ENCODE peak calls at places on chromosomes 2 and 18, in six cellular contexts. One of them, this sample, is unnamed. For H3K4me1, the result is how much of the 10 kb centered on the place peaks cover.

GRCh38 chr2:6977095-6977777 is 60.0 kb downstream of the RNF144A start:
- DNase-seq in sigmoid colon: peak
- DNase-seq in transverse colon: peak
- DNase-seq in tibial artery: peak
- DNase-seq in A549: peak
- DNase-seq in thyroid gland: peak
- DNase-seq in this sample: peak

GRCh38 chr2:174764281-174765063 is at the start of gene CHRNA1:
- DNase-seq in thyroid gland: no peak
- DNase-seq in A549: no peak
- DNase-seq in sigmoid colon: no peak
- DNase-seq in tibial artery: no peak
- DNase-seq in transverse colon: no peak
- DNase-seq in this sample: no peak

GRCh38 chr18:51157215-51157614 is 40.3 kb downstream of the MEX3C start:
- DNase-seq in sigmoid colon: no peak
- DNase-seq in A549: no peak
- DNase-seq in transverse colon: no peak
- DNase-seq in tibial artery: no peak
- DNase-seq in thyroid gland: no peak
- DNase-seq in this sample: no peak

GRCh38 chr2:3284657-3285630 is 92.7 kb downstream of the EIPR1 start:
- DNase-seq in transverse colon: no peak
- DNase-seq in tibial artery: no peak
- DNase-seq in sigmoid colon: no peak
- DNase-seq in thyroid gland: peak
- DNase-seq in A549: no peak
- DNase-seq in this sample: no peak

GRCh38 chr2:63763336-63764056 is 78.2 kb upstream of the UGP2 start:
- DNase-seq in sigmoid colon: no peak
- DNase-seq in A549: no peak
- DNase-seq in thyroid gland: no peak
- DNase-seq in transverse colon: no peak
- DNase-seq in tibial artery: peak
- DNase-seq in this sample: no peak

GRCh38 chr2:118386636-118387302 is 298.5 kb downstream of the INSIG2 start:
- DNase-seq in thyroid gland: no peak
- DNase-seq in transverse colon: no peak
- DNase-seq in sigmoid colon: no peak
- DNase-seq in A549: peak
- DNase-seq in tibial artery: no peak
- DNase-seq in this sample: no peak

GRCh38 chr18:56575819-56576663 is 62.4 kb downstream of the TXNL1 start:
- DNase-seq in tibial artery: no peak
- DNase-seq in transverse colon: no peak
- DNase-seq in A549: peak
- DNase-seq in sigmoid colon: no peak
- DNase-seq in thyroid gland: no peak
- DNase-seq in this sample: peak

GRCh38 chr2:160229591-160229990 is 29.5 kb upstream of the ITGB6 start:
- DNase-seq in tibial artery: no peak
- DNase-seq in transverse colon: no peak
- DNase-seq in thyroid gland: no peak
- DNase-seq in A549: peak
- DNase-seq in sigmoid colon: no peak
- DNase-seq in this sample: peak

GRCh38 chr2:9392895-9393757 is 30.2 kb downstream of the ITGB1BP1 start:
- DNase-seq in A549: no peak
- DNase-seq in transverse colon: no peak
- DNase-seq in sigmoid colon: peak
- DNase-seq in tibial artery: peak
- DNase-seq in thyroid gland: peak
- DNase-seq in this sample: no peak

GRCh38 chr18:57997820-57998219 is 46.2 kb upstream of the NEDD4L start:
- DNase-seq in tibial artery: no peak
- DNase-seq in sigmoid colon: no peak
- DNase-seq in thyroid gland: no peak
- DNase-seq in transverse colon: no peak
- DNase-seq in A549: no peak
- DNase-seq in this sample: no peak

GRCh38 chr18:27008575-27008974 is 143.1 kb upstream of the AQP4 start:
- DNase-seq in transverse colon: no peak
- DNase-seq in A549: no peak
- DNase-seq in tibial artery: no peak
- DNase-seq in thyroid gland: no peak
- DNase-seq in sigmoid colon: no peak
- DNase-seq in this sample: no peak

GRCh38 chr2:100820346-100821254 is 661 bp downstream of the NPAS2 start:
- DNase-seq in sigmoid colon: no peak
- DNase-seq in transverse colon: peak
- DNase-seq in A549: no peak
- DNase-seq in thyroid gland: peak
- DNase-seq in tibial artery: no peak
- DNase-seq in this sample: peak

GRCh38 chr2:64860321-64860751 is 128.9 kb upstream of the SLC1A4 start:
- DNase-seq in A549: no peak
- DNase-seq in transverse colon: peak
- DNase-seq in tibial artery: peak
- DNase-seq in sigmoid colon: no peak
- DNase-seq in thyroid gland: no peak
- DNase-seq in this sample: no peak

GRCh38 chr2:31038385-31038784 is 99.9 kb downstream of the GALNT14 start:
- DNase-seq in transverse colon: no peak
- DNase-seq in tibial artery: no peak
- DNase-seq in A549: peak
- DNase-seq in sigmoid colon: no peak
- DNase-seq in thyroid gland: no peak
- DNase-seq in this sample: no peak

GRCh38 chr2:40224321-40224720 is 227.6 kb downstream of the SLC8A1 start:
- DNase-seq in sigmoid colon: no peak
- DNase-seq in transverse colon: no peak
- DNase-seq in A549: no peak
- DNase-seq in tibial artery: no peak
- DNase-seq in thyroid gland: no peak
- DNase-seq in this sample: no peak

GRCh38 chr2:15278296-15278695 is 282.8 kb downstream of the NBAS start:
- DNase-seq in tibial artery: no peak
- DNase-seq in thyroid gland: no peak
- DNase-seq in A549: no peak
- DNase-seq in sigmoid colon: no peak
- DNase-seq in transverse colon: no peak
- DNase-seq in this sample: no peak

GRCh38 chr2:235063501-235063961 is 111.7 kb downstream of the SH3BP4 start:
- DNase-seq in tibial artery: no peak
- DNase-seq in transverse colon: no peak
- DNase-seq in sigmoid colon: no peak
- DNase-seq in A549: no peak
- DNase-seq in thyroid gland: no peak
- DNase-seq in this sample: no peak

GRCh38 chr2:39437522-39438296 is 624 bp upstream of the MAP4K3 start:
- DNase-seq in tibial artery: peak
- DNase-seq in thyroid gland: peak
- DNase-seq in A549: peak
- DNase-seq in sigmoid colon: peak
- DNase-seq in transverse colon: peak
- DNase-seq in this sample: peak

GRCh38 chr2:17620280-17620679 is 79.8 kb downstream of the VSNL1 start:
- DNase-seq in sigmoid colon: no peak
- DNase-seq in thyroid gland: peak
- DNase-seq in tibial artery: no peak
- DNase-seq in transverse colon: no peak
- DNase-seq in A549: no peak
- DNase-seq in this sample: no peak

GRCh38 chr2:2942906-2943305 is 434.7 kb downstream of the EIPR1 start:
- DNase-seq in sigmoid colon: no peak
- DNase-seq in A549: no peak
- DNase-seq in tibial artery: no peak
- DNase-seq in thyroid gland: no peak
- DNase-seq in transverse colon: no peak
- DNase-seq in this sample: no peak

GRCh38 chr2:215461836-215462532 is 26.1 kb upstream of the FN1 start:
- DNase-seq in sigmoid colon: no peak
- DNase-seq in tibial artery: no peak
- DNase-seq in thyroid gland: no peak
- DNase-seq in transverse colon: no peak
- DNase-seq in A549: no peak
- DNase-seq in this sample: no peak

GRCh38 chr2:159089543-159089942 is 121.1 kb downstream of the TANC1 start:
- DNase-seq in sigmoid colon: no peak
- DNase-seq in thyroid gland: no peak
- DNase-seq in transverse colon: no peak
- DNase-seq in tibial artery: no peak
- DNase-seq in A549: no peak
- DNase-seq in this sample: no peak

GRCh38 chr2:11914455-11914854 is 168.0 kb downstream of the LPIN1 start:
- DNase-seq in tibial artery: no peak
- DNase-seq in transverse colon: no peak
- DNase-seq in thyroid gland: no peak
- DNase-seq in sigmoid colon: no peak
- DNase-seq in A549: no peak
- DNase-seq in this sample: peak

GRCh38 chr2:103292570-103293265 is 530.9 kb downstream of the TMEM182 start:
- DNase-seq in A549: no peak
- DNase-seq in thyroid gland: peak
- DNase-seq in transverse colon: no peak
- DNase-seq in tibial artery: no peak
- DNase-seq in sigmoid colon: no peak
- DNase-seq in this sample: no peak

GRCh38 chr2:214492152-214492551 is 81.3 kb downstream of the VWC2L start:
- DNase-seq in tibial artery: no peak
- DNase-seq in transverse colon: no peak
- DNase-seq in A549: no peak
- DNase-seq in sigmoid colon: no peak
- DNase-seq in thyroid gland: no peak
- DNase-seq in this sample: no peak

GRCh38 chr2:225002039-225002655 is 40.1 kb downstream of the DOCK10 start:
- DNase-seq in sigmoid colon: no peak
- DNase-seq in transverse colon: peak
- DNase-seq in tibial artery: no peak
- DNase-seq in A549: peak
- DNase-seq in thyroid gland: peak
- DNase-seq in this sample: peak

GRCh38 chr2:3911891-3912455 is 208.6 kb downstream of the DCDC2C start:
- DNase-seq in transverse colon: no peak
- DNase-seq in tibial artery: no peak
- DNase-seq in sigmoid colon: no peak
- DNase-seq in A549: no peak
- DNase-seq in thyroid gland: no peak
- DNase-seq in this sample: no peak

GRCh38 chr2:10170256-10170655 is 47.7 kb downstream of the RRM2 start:
- DNase-seq in sigmoid colon: no peak
- DNase-seq in A549: no peak
- DNase-seq in thyroid gland: no peak
- DNase-seq in tibial artery: no peak
- DNase-seq in transverse colon: no peak
- DNase-seq in this sample: peak

GRCh38 chr2:208092093-208092832 is 32.1 kb downstream of the CRYGD start:
- DNase-seq in sigmoid colon: no peak
- DNase-seq in A549: no peak
- DNase-seq in tibial artery: no peak
- DNase-seq in transverse colon: no peak
- DNase-seq in thyroid gland: no peak
- DNase-seq in this sample: no peak

GRCh38 chr2:170972508-170973224 is 43.6 kb downstream of the GORASP2 start:
- DNase-seq in transverse colon: no peak
- DNase-seq in tibial artery: no peak
- DNase-seq in sigmoid colon: no peak
- DNase-seq in A549: no peak
- DNase-seq in thyroid gland: no peak
- DNase-seq in this sample: no peak

GRCh38 chr2:189096769-189097447 is 82.7 kb downstream of the COL5A2 start:
- DNase-seq in A549: peak
- DNase-seq in thyroid gland: no peak
- DNase-seq in transverse colon: no peak
- DNase-seq in sigmoid colon: no peak
- DNase-seq in tibial artery: no peak
- DNase-seq in this sample: peak

GRCh38 chr2:197304556-197305011 is 6.0 kb downstream of the ANKRD44 start:
- DNase-seq in transverse colon: no peak
- DNase-seq in sigmoid colon: no peak
- DNase-seq in thyroid gland: no peak
- DNase-seq in tibial artery: no peak
- DNase-seq in A549: no peak
- DNase-seq in this sample: no peak
- H3K4me1 ChIP-seq in transverse colon: under half
- H3K4me1 ChIP-seq in sigmoid colon: under half
- H3K4me1 ChIP-seq in thyroid gland: under half
- H3K4me1 ChIP-seq in tibial artery: under half
- H3K4me1 ChIP-seq in A549: under half
- H3K4me1 ChIP-seq in this sample: under half

GRCh38 chr2:42480402-42480801 is 13.4 kb downstream of the KCNG3 start:
- DNase-seq in transverse colon: no peak
- DNase-seq in thyroid gland: no peak
- DNase-seq in tibial artery: no peak
- DNase-seq in A549: no peak
- DNase-seq in sigmoid colon: no peak
- DNase-seq in this sample: no peak

GRCh38 chr2:42470706-42471105 is 23.1 kb downstream of the KCNG3 start:
- DNase-seq in sigmoid colon: no peak
- DNase-seq in tibial artery: no peak
- DNase-seq in A549: no peak
- DNase-seq in thyroid gland: no peak
- DNase-seq in transverse colon: no peak
- DNase-seq in this sample: no peak

GRCh38 chr2:42474765-42475454 is 18.9 kb downstream of the KCNG3 start:
- DNase-seq in tibial artery: no peak
- DNase-seq in A549: no peak
- DNase-seq in transverse colon: no peak
- DNase-seq in thyroid gland: no peak
- DNase-seq in sigmoid colon: no peak
- DNase-seq in this sample: no peak
- H3K27ac ChIP-seq in tibial artery: no peak
- H3K27ac ChIP-seq in A549: no peak
- H3K27ac ChIP-seq in transverse colon: peak
- H3K27ac ChIP-seq in thyroid gland: no peak
- H3K27ac ChIP-seq in sigmoid colon: no peak
- H3K27ac ChIP-seq in this sample: no peak

GRCh38 chr2:218402911-218403411 is 3.3 kb downstream of the CTDSP1 start:
- DNase-seq in transverse colon: no peak
- DNase-seq in A549: no peak
- DNase-seq in sigmoid colon: peak
- DNase-seq in tibial artery: no peak
- DNase-seq in thyroid gland: no peak
- DNase-seq in this sample: peak
- H3K4me1 ChIP-seq in transverse colon: under half
- H3K4me1 ChIP-seq in A549: under half
- H3K4me1 ChIP-seq in sigmoid colon: half or more
- H3K4me1 ChIP-seq in tibial artery: under half
- H3K4me1 ChIP-seq in thyroid gland: under half
- H3K4me1 ChIP-seq in this sample: half or more

DNA sequence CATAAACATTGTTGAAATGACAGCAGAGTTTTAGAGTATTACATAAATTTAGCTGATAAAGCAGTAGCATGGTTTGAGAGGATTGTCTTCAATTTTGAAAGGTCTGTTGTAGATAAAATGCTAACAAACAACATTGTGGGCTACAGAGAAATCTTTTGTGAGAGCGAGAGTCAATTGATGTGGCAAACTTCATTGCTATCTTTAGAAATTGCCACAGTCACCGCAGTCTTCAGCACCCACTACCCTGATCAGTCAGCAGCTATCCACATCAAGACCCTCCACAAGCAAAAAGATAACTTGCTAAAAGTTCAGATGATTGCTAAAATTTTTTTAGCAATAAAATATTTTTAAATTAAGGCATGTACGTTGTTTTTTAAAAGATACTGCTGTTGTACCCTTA is 17.5 kb downstream of the VRK2 start:
- DNase-seq in tibial artery: no peak
- DNase-seq in sigmoid colon: no peak
- DNase-seq in transverse colon: no peak
- DNase-seq in A549: no peak
- DNase-seq in thyroid gland: no peak
- DNase-seq in this sample: no peak
- H3K27ac ChIP-seq in tibial artery: no peak
- H3K27ac ChIP-seq in sigmoid colon: no peak
- H3K27ac ChIP-seq in transverse colon: no peak
- H3K27ac ChIP-seq in A549: no peak
- H3K27ac ChIP-seq in thyroid gland: no peak
- H3K27ac ChIP-seq in this sample: no peak